ENCODE peak calls at places on chromosomes 13 and 19, in seven cellular contexts. G is tibial nerve, E is upper lobe of right lung, T is HL-60, R is neuronal stem cell, U is BE2C, Y is bronchial epithelial cell. B is an unnamed sample. For H3K27me3, the result is how much of the 10 kb centered on the place peaks cover.

GRCh38 chr13:40874138-40874776 is 84.8 kb downstream of the SLC25A15 start:
- DNase-seq in G (no peak), E (no peak), T (no peak), R (no peak), U (no peak), Y (no peak), B (no peak)

GRCh38 chr13:42355118-42355840 is 83.3 kb downstream of the AKAP11 start:
- DNase-seq in G (no peak), E (no peak), T (no peak), R (no peak), U (no peak), Y (no peak), B (no peak)

GRCh38 chr19:49997709-49998108 is 27.5 kb downstream of the VRK3 start:
- DNase-seq in G (no peak), E (no peak), T (peak), R (no peak), U (peak), Y (peak), B (no peak)

GRCh38 chr13:23321534-23322241 is 111.8 kb downstream of the SACS start:
- DNase-seq in G (peak), E (no peak), T (no peak), R (no peak), U (peak), Y (peak), B (no peak)

GRCh38 chr19:34096020-34096915 is 76.0 kb upstream of the LSM14A start:
- DNase-seq in G (no peak), E (no peak), T (peak), R (peak), U (no peak), Y (peak), B (no peak)

GRCh38 chr19:27971071-27971470 is 1241.9 kb downstream of the UQCRFS1 start:
- DNase-seq in G (no peak), E (no peak), T (no peak), R (peak), U (no peak), Y (peak), B (no peak)

GRCh38 chr13:27449081-27449603 is 1.2 kb downstream of the MTIF3 start:
- DNase-seq in G (no peak), E (no peak), T (no peak), R (no peak), U (no peak), Y (no peak), B (no peak)

GRCh38 chr19:50205681-50206138 is 2.3 kb downstream of the MYH14 start:
- DNase-seq in G (no peak), E (peak), T (no peak), R (no peak), U (no peak), Y (no peak), B (peak)

GRCh38 chr19:49677901-49678674 is 1.0 kb downstream of the PRMT1 start:
- DNase-seq in G (peak), E (peak), T (peak), R (peak), U (peak), Y (peak), B (peak)

GRCh38 chr13:100675660-100676129 is 1.1 kb upstream of the TMTC4 start:
- DNase-seq in G (no peak), E (no peak), T (no peak), R (no peak), U (no peak), Y (no peak), B (no peak)

GRCh38 chr13:113299951-113300350 is 2.9 kb downstream of the LAMP1 start:
- DNase-seq in G (no peak), E (no peak), T (no peak), R (no peak), U (no peak), Y (no peak), B (no peak)

GRCh38 chr13:110912651-110913051 is 2.2 kb downstream of the ANKRD10 start:
- DNase-seq in G (no peak), E (no peak), T (peak), R (no peak), U (no peak), Y (peak), B (no peak)
- H3K4me3 ChIP-seq in G (peak), E (peak), T (peak), R (peak), U (peak), Y (no peak), B (peak)

DNA sequence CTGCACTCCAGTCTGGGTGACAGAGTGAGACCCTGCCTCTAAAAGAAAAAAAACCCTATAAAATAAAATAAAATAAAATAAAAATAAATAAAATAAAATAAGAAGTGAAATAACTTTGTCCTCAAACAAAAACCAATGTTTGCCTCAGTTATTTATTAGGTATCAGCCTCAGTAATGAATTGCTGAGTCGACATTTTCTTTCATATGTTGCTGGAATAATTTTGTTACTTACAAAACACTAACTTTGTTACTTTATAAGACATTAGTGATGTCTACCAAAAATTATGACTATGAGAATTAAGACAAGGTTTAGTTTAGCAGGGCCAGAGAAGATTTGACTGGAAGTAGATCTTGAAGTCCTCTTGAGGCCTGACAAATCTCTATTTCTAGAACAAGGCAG is 2074.5 kb upstream of the PCDH20 start:
- DNase-seq in G (no peak), E (no peak), T (no peak), R (no peak), U (no peak), Y (no peak), B (no peak)
- H3K27me3 ChIP-seq in G (under half), E (under half), T (under half), R (under half), U (under half), Y (under half), B (under half)

DNA sequence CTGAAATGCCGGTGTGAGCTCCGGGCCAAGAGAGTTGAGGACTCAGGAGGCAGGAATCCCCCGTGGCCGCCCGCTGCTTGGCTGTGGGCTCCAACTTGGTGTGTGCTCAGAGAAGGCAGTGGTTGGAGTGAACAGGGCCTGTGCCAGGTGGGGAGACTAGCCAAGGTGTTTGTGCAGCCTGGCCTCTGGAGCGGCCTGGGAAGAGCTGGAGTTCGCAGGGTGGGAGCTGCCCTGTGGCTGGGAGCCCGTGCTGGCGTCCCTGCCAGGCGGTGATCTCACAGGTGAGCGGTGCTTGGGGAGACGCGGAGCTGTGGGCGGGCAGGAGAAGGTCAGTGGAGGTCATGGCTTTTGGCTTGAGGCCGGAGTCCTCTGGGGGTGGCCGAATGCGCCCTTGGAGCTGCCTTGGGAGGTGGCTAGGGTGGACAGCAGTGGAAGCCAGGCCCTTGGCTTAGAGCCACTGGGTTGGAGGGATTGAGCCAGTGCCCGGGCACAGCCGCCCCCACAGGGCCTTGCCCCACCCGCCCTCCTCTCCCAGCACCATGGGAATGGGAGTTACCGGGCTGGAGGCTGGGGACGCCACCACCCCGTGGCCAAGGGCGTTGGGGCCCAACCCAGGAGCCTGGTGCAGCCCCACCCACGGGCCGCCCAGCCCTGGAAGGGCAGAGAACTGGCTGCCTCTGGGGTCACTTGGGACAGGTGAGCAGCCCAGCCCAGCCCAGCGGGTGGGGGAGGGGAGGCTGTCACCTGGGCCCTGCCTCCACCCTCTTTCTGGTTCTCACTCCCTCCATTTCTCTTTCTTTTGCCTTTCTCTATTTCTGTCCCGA is 7.1 kb upstream of the CIRBP start:
- DNase-seq in G (no peak), E (peak), T (no peak), R (no peak), U (no peak), Y (no peak), B (peak)
- H3K4me3 ChIP-seq in G (peak), E (peak), T (peak), R (peak), U (peak), Y (peak), B (peak)

GRCh38 chr13:20525144-20525600 is 485 bp downstream of the CRYL1 start:
- DNase-seq in G (peak), E (peak), T (no peak), R (peak), U (no peak), Y (peak), B (peak)
- H3K27me3 ChIP-seq in G (under half), E (under half), T (under half), R (under half), U (under half), Y (under half), B (under half)

DNA sequence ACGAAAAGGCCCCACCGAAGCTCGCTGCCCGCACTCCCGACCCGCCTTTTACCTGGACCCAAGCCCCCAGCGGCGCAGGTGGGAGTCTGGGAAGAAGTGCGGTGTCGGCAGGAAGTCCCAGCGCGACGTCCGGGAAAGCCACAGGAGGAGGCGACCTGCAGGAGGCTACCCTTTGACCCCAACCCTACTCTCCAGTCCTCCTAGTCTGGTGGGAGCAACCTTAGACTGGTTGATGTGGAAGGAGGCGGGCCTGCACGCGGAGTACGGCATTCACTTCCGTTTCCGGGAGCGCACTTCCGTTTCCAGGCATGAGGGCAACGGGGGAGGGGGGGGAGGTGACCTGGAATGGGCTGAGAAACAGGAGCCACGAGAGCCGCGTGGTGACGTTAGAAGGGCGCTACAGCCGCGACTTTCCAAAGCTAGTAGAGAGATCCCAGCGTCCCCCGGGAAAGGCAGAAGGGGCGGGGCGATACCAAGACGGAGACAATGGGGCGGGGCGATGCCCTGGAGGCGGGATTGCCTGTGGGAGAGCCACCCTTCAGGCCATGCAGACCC is 28.5 kb downstream of the ZNF266 start:
- DNase-seq in G (peak), E (peak), T (peak), R (no peak), U (peak), Y (peak), B (peak)
- H3K4me3 ChIP-seq in G (peak), E (peak), T (peak), R (peak), U (peak), Y (peak), B (peak)

B was measured in stomach.